ENCODE peak calls at places on chromosomes 5 and 9, in four cellular contexts. K, F, T and V are unnamed samples.

GRCh38 chr5:155103164-155103563 is 89.6 kb downstream of the KIF4B start:
- DNase-seq in K (no peak), F (no peak), T (no peak), V (no peak)

GRCh38 chr9:129245276-129245675 is 67.2 kb upstream of the IER5L start:
- DNase-seq in K (peak; percentile 73), F (peak; percentile 47), T (peak; percentile 57), V (peak; percentile 58)

GRCh38 chr9:128049788-128050187 is 17.3 kb downstream of the NAIF1 start:
- DNase-seq in K (peak; percentile 57), F (no peak), T (no peak), V (no peak)

GRCh38 chr5:181283347-181283746 is 22.4 kb upstream of the TRIM52 start:
- DNase-seq in K (no peak), F (no peak), T (no peak), V (no peak)

GRCh38 chr5:137147346-137147745 is 351.8 kb downstream of the SPOCK1 start:
- DNase-seq in K (no peak), F (no peak), T (no peak), V (no peak)

GRCh38 chr9:92970467-92970923 is 23.2 kb downstream of the FGD3 start:
- DNase-seq in K (peak; percentile 87), F (no peak), T (peak; percentile 46), V (peak; percentile 54)

GRCh38 chr9:19386469-19387044 is 6.5 kb upstream of the RPS6 start:
- DNase-seq in K (no peak), F (no peak), T (no peak), V (no peak)

GRCh38 chr5:156913719-156914370 is 49.2 kb downstream of the TIMD4 start:
- DNase-seq in K (peak; percentile 67), F (no peak), T (no peak), V (no peak)

GRCh38 chr5:131394128-131394527 is 130.3 kb downstream of the CDC42SE2 start:
- DNase-seq in K (no peak), F (no peak), T (no peak), V (peak; percentile 35)

GRCh38 chr9:38176256-38176655 is 107.2 kb upstream of the SHB start:
- DNase-seq in K (no peak), F (no peak), T (no peak), V (no peak)

GRCh38 chr9:124344291-124345050 is 70.8 kb downstream of the PSMB7 start:
- DNase-seq in K (no peak), F (peak; percentile 48), T (peak; percentile 47), V (peak; percentile 77)

GRCh38 chr5:172853355-172853975 is 19.4 kb downstream of the ERGIC1 start:
- DNase-seq in K (peak; percentile 58), F (no peak), T (no peak), V (no peak)
- H3K4me1 ChIP-seq in K (no peaks in the 10 kb centered on the region), F (no peaks in the 10 kb centered on the region), T (peaks cover 57% of the 10 kb centered on the region), V (peaks cover 69% of the 10 kb centered on the region)

GRCh38 chr9:37085233-37085632 is 35.1 kb upstream of the ZCCHC7 start:
- DNase-seq in K (no peak), F (no peak), T (no peak), V (no peak)
- H3K4me1 ChIP-seq in K (no peaks in the 10 kb centered on the region), F (peaks cover 1% of the 10 kb centered on the region), T (no peaks in the 10 kb centered on the region), V (peaks cover 4% of the 10 kb centered on the region)

GRCh38 chr5:140181525-140181924 is 6.5 kb downstream of the CYSTM1 start:
- DNase-seq in K (no peak), F (no peak), T (no peak), V (no peak)
- H3K4me1 ChIP-seq in K (peaks cover 6% of the 10 kb centered on the region), F (no peaks in the 10 kb centered on the region), T (peaks cover 66% of the 10 kb centered on the region), V (peaks cover 56% of the 10 kb centered on the region)

GRCh38 chr5:141524604-141525597 is 36.0 kb downstream of the PCDHGC5 start:
- DNase-seq in K (peak; percentile 99), F (peak; percentile 86), T (peak; percentile 89), V (peak; percentile 92)
- H3K4me1 ChIP-seq in K (peaks cover 3% of the 10 kb centered on the region), F (no peaks in the 10 kb centered on the region), T (peaks cover 72% of the 10 kb centered on the region), V (peaks cover 58% of the 10 kb centered on the region)